ENCODE peak calls at places on chromosome 9, in four cellular contexts. F, M, D and C are unnamed samples. For H3K9me1, the result is how much of the 10 kb centered on the place peaks cover.

GRCh38 chr9:110049699-110050450 is 158.1 kb downstream of the C9orf152 start:
- DNase-seq in F (no peak), M (no peak), D (no peak), C (no peak)

GRCh38 chr9:89562186-89562814 is 42.5 kb upstream of the GADD45G start:
- DNase-seq in F (no peak), M (no peak), D (no peak), C (no peak)

GRCh38 chr9:124475868-124476690 is 25.8 kb downstream of the ADGRD2 start:
- DNase-seq in F (no peak), M (no peak), D (no peak), C (no peak)

GRCh38 chr9:33447404-33448158 is at the start of gene AQP3:
- DNase-seq in F (no peak), M (peak), D (no peak), C (peak)

GRCh38 chr9:124280176-124280691 is 22.5 kb downstream of the NEK6 start:
- DNase-seq in F (peak), M (peak), D (no peak), C (no peak)

GRCh38 chr9:108534741-108535140 is 321.0 kb downstream of the ACTL7B start:
- DNase-seq in F (peak), M (no peak), D (no peak), C (no peak)

GRCh38 chr9:20225841-20226240 is 396.5 kb downstream of the MLLT3 start:
- DNase-seq in F (no peak), M (no peak), D (no peak), C (no peak)

GRCh38 chr9:121975801-121976277 is 117.3 kb downstream of the TTLL11 start:
- DNase-seq in F (peak), M (no peak), D (no peak), C (no peak)

GRCh38 chr9:129480227-129480626 is 140.7 kb downstream of the C9orf50 start:
- DNase-seq in F (no peak), M (no peak), D (no peak), C (peak)

GRCh38 chr9:126805546-126806262 is 864 bp downstream of the ZBTB43 start:
- DNase-seq in F (peak), M (peak), D (no peak), C (peak)

GRCh38 chr9:37967272-37967581 is 63.3 kb upstream of the SLC25A51 start:
- DNase-seq in F (no peak), M (no peak), D (no peak), C (no peak)

GRCh38 chr9:127943746-127944145 is 6.1 kb upstream of the DPM2 start:
- DNase-seq in F (peak), M (peak), D (no peak), C (peak)

GRCh38 chr9:78971505-78971904 is 600.3 kb upstream of the TLE4 start:
- DNase-seq in F (no peak), M (no peak), D (no peak), C (no peak)

GRCh38 chr9:89077519-89077918 is 86.3 kb downstream of the S1PR3 start:
- DNase-seq in F (no peak), M (no peak), D (no peak), C (no peak)

GRCh38 chr9:109190151-109190550 is 23.1 kb upstream of the FRRS1L start:
- DNase-seq in F (peak), M (no peak), D (no peak), C (no peak)

GRCh38 chr9:37449877-37450632 is 15.2 kb downstream of the ZBTB5 start:
- DNase-seq in F (no peak), M (no peak), D (no peak), C (no peak)

GRCh38 chr9:127921592-127922120 is 4.8 kb upstream of the ST6GALNAC4 start:
- DNase-seq in F (no peak), M (peak), D (no peak), C (peak)

GRCh38 chr9:128565578-128565977 is 13.2 kb downstream of the SPTAN1 start:
- DNase-seq in F (no peak), M (peak), D (no peak), C (no peak)

GRCh38 chr9:22005700-22006605 is 3.2 kb downstream of the CDKN2B start:
- DNase-seq in F (peak), M (no peak), D (no peak), C (no peak)

GRCh38 chr9:34197756-34198711 is 19.2 kb downstream of the UBAP1 start:
- DNase-seq in F (no peak), M (no peak), D (no peak), C (no peak)

GRCh38 chr9:97722331-97722730 is 25.2 kb upstream of the XPA start:
- DNase-seq in F (no peak), M (no peak), D (no peak), C (no peak)

GRCh38 chr9:19028835-19029451 is 4.1 kb downstream of the SAXO1 start:
- DNase-seq in F (peak), M (peak), D (no peak), C (peak)

GRCh38 chr9:119375892-119376291 is 6.7 kb upstream of the BRINP1 start:
- DNase-seq in F (no peak), M (no peak), D (no peak), C (peak)

GRCh38 chr9:82988488-82988887 is 74.5 kb downstream of the RASEF start:
- DNase-seq in F (no peak), M (no peak), D (no peak), C (no peak)

GRCh38 chr9:83992407-83992806 is 11.8 kb downstream of the RMI1 start:
- DNase-seq in F (peak), M (no peak), D (no peak), C (no peak)

GRCh38 chr9:34991833-34992375 is 2.4 kb downstream of the DNAJB5 start:
- DNase-seq in F (no peak), M (no peak), D (no peak), C (peak)

GRCh38 chr9:114908796-114909448 is 21.5 kb downstream of the TNFSF8 start:
- DNase-seq in F (peak), M (no peak), D (no peak), C (no peak)

GRCh38 chr9:121778252-121779225 is 127.1 kb downstream of the DAB2IP start:
- DNase-seq in F (peak), M (peak), D (no peak), C (no peak)

GRCh38 chr9:90647843-90648242 is 5.2 kb upstream of the DIRAS2 start:
- DNase-seq in F (no peak), M (no peak), D (no peak), C (no peak)

GRCh38 chr9:120710110-120710981 is 3.9 kb downstream of the MEGF9 start:
- DNase-seq in F (peak), M (peak), D (no peak), C (peak)

GRCh38 chr9:76905984-76906861 is at the start of gene PRUNE2:
- DNase-seq in F (peak), M (peak), D (peak), C (peak)

GRCh38 chr9:96818535-96818934 is 35.8 kb downstream of the ZNF782 start:
- DNase-seq in F (no peak), M (peak), D (no peak), C (no peak)

GRCh38 chr9:111108946-111109345 is 70.7 kb upstream of the LPAR1 start:
- DNase-seq in F (peak), M (no peak), D (no peak), C (no peak)

DNA sequence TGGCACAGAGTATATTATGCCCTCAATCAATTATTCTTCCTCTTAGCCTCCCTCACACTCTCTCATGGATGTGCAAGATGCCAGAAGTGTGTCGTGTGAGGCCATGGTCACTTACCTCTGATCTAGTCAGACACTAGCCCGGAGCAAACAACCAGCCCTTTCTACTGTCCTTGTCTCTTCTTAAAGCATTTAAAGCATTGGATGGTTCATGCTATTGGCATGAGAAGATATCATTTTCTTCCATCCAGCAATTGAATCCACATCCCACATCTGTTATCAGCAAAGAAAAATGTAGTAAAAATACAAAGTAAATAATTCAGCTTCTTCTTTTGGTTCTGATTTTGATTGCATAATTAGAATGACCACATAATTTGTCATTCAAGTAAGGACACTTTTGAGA is 267.2 kb upstream of the ACO1 start:
- DNase-seq in F (no peak), M (no peak), D (no peak), C (no peak)
- H3K9me1 ChIP-seq in F (under half), M (under half), D (under half), C (under half)

GRCh38 chr9:2809692-2810423 is 34.0 kb downstream of the PUM3 start:
- DNase-seq in F (peak), M (peak), D (no peak), C (no peak)
- H3K9me1 ChIP-seq in F (under half), M (under half), D (under half), C (under half)

GRCh38 chr9:136624184-136624951 is 38.3 kb upstream of the EGFL7 start:
- DNase-seq in F (no peak), M (no peak), D (no peak), C (no peak)
- H3K9me1 ChIP-seq in F (under half), M (under half), D (under half), C (under half)

GRCh38 chr9:98811051-98811650 is 3.7 kb downstream of the GALNT12 start:
- DNase-seq in F (peak), M (peak), D (no peak), C (no peak)
- H3K9me1 ChIP-seq in F (under half), M (under half), D (under half), C (under half)

GRCh38 chr9:31582561-31582960 is 801.9 kb upstream of the ACO1 start:
- DNase-seq in F (no peak), M (peak), D (no peak), C (no peak)
- H3K9me1 ChIP-seq in F (under half), M (under half), D (under half), C (under half)

DNA sequence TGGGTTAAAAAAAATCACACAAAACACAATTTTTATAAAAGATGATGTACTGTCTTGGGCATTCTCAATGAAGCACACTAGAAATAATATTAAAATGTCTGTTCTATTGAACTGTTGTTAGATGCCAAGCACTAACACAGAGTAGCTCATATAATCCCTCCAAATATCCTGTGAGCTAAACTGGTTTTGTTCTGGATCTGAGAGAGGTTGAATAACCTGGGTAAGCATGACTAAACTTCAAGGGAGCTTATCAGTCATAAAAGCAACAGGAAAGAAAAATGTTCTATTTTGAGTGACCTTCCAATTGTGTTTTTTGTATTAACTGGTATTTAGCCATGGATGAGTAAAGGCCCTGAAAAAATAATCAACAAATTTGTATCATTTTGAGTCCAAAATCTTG is 175.3 kb downstream of the SMC2 start:
- DNase-seq in F (no peak), M (no peak), D (no peak), C (no peak)
- H3K9me1 ChIP-seq in F (under half), M (under half), D (under half), C (under half)

GRCh38 chr9:112545237-112545636 is 58.6 kb downstream of the KIAA1958 start:
- DNase-seq in F (no peak), M (no peak), D (no peak), C (no peak)
- H3K9me1 ChIP-seq in F (under half), M (under half), D (under half), C (under half)

DNA sequence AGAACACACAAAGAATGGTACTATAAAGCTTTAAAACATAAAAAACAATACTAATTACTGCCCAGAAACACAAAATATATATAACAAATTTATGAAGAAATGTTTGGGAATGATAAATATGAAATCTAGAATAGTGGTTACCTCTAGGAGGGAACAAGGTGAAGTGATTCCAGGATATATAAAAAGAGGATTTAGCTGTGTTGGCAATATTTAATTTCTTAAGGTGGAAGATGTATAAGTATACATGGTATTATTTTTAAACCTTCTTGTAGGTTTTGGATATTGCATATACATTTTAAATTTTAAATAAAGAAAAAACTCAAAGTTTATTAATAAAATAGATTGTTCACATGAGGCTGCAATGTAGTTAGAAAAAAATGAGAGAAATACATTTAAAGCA is 112.7 kb upstream of the ZNF618 start:
- DNase-seq in F (no peak), M (no peak), D (no peak), C (no peak)
- H3K9me1 ChIP-seq in F (under half), M (under half), D (under half), C (under half)

GRCh38 chr9:135760465-135760864 is 58.5 kb downstream of the KCNT1 start:
- DNase-seq in F (no peak), M (no peak), D (no peak), C (no peak)
- H3K9me1 ChIP-seq in F (under half), M (under half), D (under half), C (under half)

GRCh38 chr9:17739022-17739421 is 160.2 kb downstream of the SH3GL2 start:
- DNase-seq in F (no peak), M (no peak), D (no peak), C (no peak)
- H3K9me1 ChIP-seq in F (under half), M (under half), D (under half), C (under half)